ENCODE peak calls at places on chromosomes 3 and 15, in five cellular contexts. One of them, this sample, is unnamed.
A peak's percentile ranks its signal among the peaks of the same experiment; 100 is the strongest.

GRCh38 chr15:33580526-33580925 is 269.8 kb downstream of the RYR3 start:
- DNase-seq in sigmoid colon: no peak
- DNase-seq in endothelial cell of umbilical vein: no peak
- DNase-seq in fibroblast of mammary gland: peak; percentile 58
- DNase-seq in right lobe of liver: no peak
- DNase-seq in this sample: no peak

GRCh38 chr3:64674591-64675076 is 13.2 kb downstream of the ADAMTS9 start:
- DNase-seq in sigmoid colon: no peak
- DNase-seq in endothelial cell of umbilical vein: no peak
- DNase-seq in fibroblast of mammary gland: no peak
- DNase-seq in right lobe of liver: no peak
- DNase-seq in this sample: no peak

GRCh38 chr3:69330891-69331400 is 54.9 kb downstream of the FRMD4B start:
- DNase-seq in sigmoid colon: no peak
- DNase-seq in endothelial cell of umbilical vein: peak; percentile 84
- DNase-seq in fibroblast of mammary gland: no peak
- DNase-seq in right lobe of liver: no peak
- DNase-seq in this sample: no peak

GRCh38 chr3:147680820-147681488 is 271.8 kb downstream of the ZIC1 start:
- DNase-seq in sigmoid colon: no peak
- DNase-seq in endothelial cell of umbilical vein: no peak
- DNase-seq in fibroblast of mammary gland: no peak
- DNase-seq in right lobe of liver: no peak
- DNase-seq in this sample: no peak

GRCh38 chr3:45244356-45244755 is 18.3 kb upstream of the TMEM158 start:
- DNase-seq in sigmoid colon: no peak
- DNase-seq in endothelial cell of umbilical vein: no peak
- DNase-seq in fibroblast of mammary gland: no peak
- DNase-seq in right lobe of liver: no peak
- DNase-seq in this sample: no peak

GRCh38 chr15:48680841-48681240 is 35.3 kb upstream of the FBN1 start:
- DNase-seq in sigmoid colon: no peak
- DNase-seq in endothelial cell of umbilical vein: no peak
- DNase-seq in fibroblast of mammary gland: peak; percentile 96
- DNase-seq in right lobe of liver: no peak
- DNase-seq in this sample: no peak

GRCh38 chr3:150762662-150763121 is 277 bp downstream of the SIAH2 start:
- DNase-seq in sigmoid colon: no peak
- DNase-seq in endothelial cell of umbilical vein: no peak
- DNase-seq in fibroblast of mammary gland: no peak
- DNase-seq in right lobe of liver: peak; percentile 60
- DNase-seq in this sample: no peak

GRCh38 chr3:12832350-12833225 is 8.8 kb downstream of the RPL32 start:
- DNase-seq in sigmoid colon: no peak
- DNase-seq in endothelial cell of umbilical vein: no peak
- DNase-seq in fibroblast of mammary gland: no peak
- DNase-seq in right lobe of liver: no peak
- DNase-seq in this sample: no peak

GRCh38 chr3:194621947-194622346 is 11.3 kb downstream of the TMEM44 start:
- DNase-seq in sigmoid colon: no peak
- DNase-seq in endothelial cell of umbilical vein: no peak
- DNase-seq in fibroblast of mammary gland: no peak
- DNase-seq in right lobe of liver: no peak
- DNase-seq in this sample: no peak

GRCh38 chr15:63146684-63147083 is 10.6 kb downstream of the RPS27L start:
- DNase-seq in sigmoid colon: no peak
- DNase-seq in endothelial cell of umbilical vein: peak; percentile 32
- DNase-seq in fibroblast of mammary gland: peak; percentile 33
- DNase-seq in right lobe of liver: no peak
- DNase-seq in this sample: no peak

GRCh38 chr3:152258448-152259302 is 10.1 kb upstream of the MBNL1 start:
- DNase-seq in sigmoid colon: peak; percentile 85
- DNase-seq in endothelial cell of umbilical vein: peak; percentile 88
- DNase-seq in fibroblast of mammary gland: peak; percentile 99
- DNase-seq in right lobe of liver: peak; percentile 77
- DNase-seq in this sample: no peak

GRCh38 chr15:68618339-68619302 is 39.8 kb downstream of the CORO2B start:
- DNase-seq in sigmoid colon: no peak
- DNase-seq in endothelial cell of umbilical vein: peak; percentile 77
- DNase-seq in fibroblast of mammary gland: peak; percentile 57
- DNase-seq in right lobe of liver: no peak
- DNase-seq in this sample: no peak

GRCh38 chr15:63551400-63551799 is 45.8 kb upstream of the FBXL22 start:
- DNase-seq in sigmoid colon: no peak
- DNase-seq in endothelial cell of umbilical vein: peak; percentile 43
- DNase-seq in fibroblast of mammary gland: peak; percentile 72
- DNase-seq in right lobe of liver: no peak
- DNase-seq in this sample: no peak

GRCh38 chr15:69443032-69443611 is 9.5 kb upstream of the RPLP1 start:
- DNase-seq in sigmoid colon: no peak
- DNase-seq in endothelial cell of umbilical vein: no peak
- DNase-seq in fibroblast of mammary gland: no peak
- DNase-seq in right lobe of liver: no peak
- DNase-seq in this sample: no peak

GRCh38 chr3:186365202-186365974 is 3.4 kb upstream of the DGKG start:
- DNase-seq in sigmoid colon: peak; percentile 76
- DNase-seq in endothelial cell of umbilical vein: no peak
- DNase-seq in fibroblast of mammary gland: peak; percentile 62
- DNase-seq in right lobe of liver: no peak
- DNase-seq in this sample: no peak

GRCh38 chr15:39744334-39745103 is 38.1 kb downstream of the FSIP1 start:
- DNase-seq in sigmoid colon: no peak
- DNase-seq in endothelial cell of umbilical vein: no peak
- DNase-seq in fibroblast of mammary gland: no peak
- DNase-seq in right lobe of liver: no peak
- DNase-seq in this sample: no peak

GRCh38 chr15:101122266-101122665 is 129.6 kb downstream of the CHSY1 start:
- DNase-seq in sigmoid colon: no peak
- DNase-seq in endothelial cell of umbilical vein: no peak
- DNase-seq in fibroblast of mammary gland: no peak
- DNase-seq in right lobe of liver: no peak
- DNase-seq in this sample: no peak

GRCh38 chr3:17795280-17795679 is 52.8 kb upstream of the TBC1D5 start:
- DNase-seq in sigmoid colon: no peak
- DNase-seq in endothelial cell of umbilical vein: no peak
- DNase-seq in fibroblast of mammary gland: no peak
- DNase-seq in right lobe of liver: no peak
- DNase-seq in this sample: no peak

GRCh38 chr15:70214941-70215635 is 117.4 kb upstream of the TLE3 start:
- DNase-seq in sigmoid colon: no peak
- DNase-seq in endothelial cell of umbilical vein: no peak
- DNase-seq in fibroblast of mammary gland: no peak
- DNase-seq in right lobe of liver: no peak
- DNase-seq in this sample: no peak

GRCh38 chr15:40313531-40314398 is 6.0 kb upstream of the PLCB2 start:
- DNase-seq in sigmoid colon: peak; percentile 74
- DNase-seq in endothelial cell of umbilical vein: peak; percentile 43
- DNase-seq in fibroblast of mammary gland: no peak
- DNase-seq in right lobe of liver: peak; percentile 50
- DNase-seq in this sample: no peak

GRCh38 chr3:4656059-4656458 is 162.9 kb downstream of the ITPR1 start:
- DNase-seq in sigmoid colon: peak; percentile 75
- DNase-seq in endothelial cell of umbilical vein: peak; percentile 81
- DNase-seq in fibroblast of mammary gland: peak; percentile 76
- DNase-seq in right lobe of liver: peak; percentile 63
- DNase-seq in this sample: peak; percentile 35

GRCh38 chr3:142154186-142154585 is 4.8 kb upstream of the TFDP2 start:
- DNase-seq in sigmoid colon: no peak
- DNase-seq in endothelial cell of umbilical vein: no peak
- DNase-seq in fibroblast of mammary gland: no peak
- DNase-seq in right lobe of liver: no peak
- DNase-seq in this sample: no peak

GRCh38 chr3:78660958-78661357 is 1106.8 kb downstream of the ROBO1 start:
- DNase-seq in sigmoid colon: no peak
- DNase-seq in endothelial cell of umbilical vein: no peak
- DNase-seq in fibroblast of mammary gland: peak; percentile 38
- DNase-seq in right lobe of liver: no peak
- DNase-seq in this sample: no peak

GRCh38 chr3:4974154-4974553 is 5.1 kb upstream of the BHLHE40 start:
- DNase-seq in sigmoid colon: no peak
- DNase-seq in endothelial cell of umbilical vein: no peak
- DNase-seq in fibroblast of mammary gland: no peak
- DNase-seq in right lobe of liver: no peak
- DNase-seq in this sample: no peak

GRCh38 chr3:26281284-26281977 is 341.1 kb upstream of the LRRC3B start:
- DNase-seq in sigmoid colon: no peak
- DNase-seq in endothelial cell of umbilical vein: no peak
- DNase-seq in fibroblast of mammary gland: no peak
- DNase-seq in right lobe of liver: no peak
- DNase-seq in this sample: no peak

GRCh38 chr3:104273046-104273649 is 1093.6 kb upstream of the ALCAM start:
- DNase-seq in sigmoid colon: no peak
- DNase-seq in endothelial cell of umbilical vein: peak; percentile 34
- DNase-seq in fibroblast of mammary gland: peak; percentile 51
- DNase-seq in right lobe of liver: no peak
- DNase-seq in this sample: no peak

GRCh38 chr3:14678015-14678503 is 3.1 kb downstream of the C3orf20 start:
- DNase-seq in sigmoid colon: no peak
- DNase-seq in endothelial cell of umbilical vein: no peak
- DNase-seq in fibroblast of mammary gland: no peak
- DNase-seq in right lobe of liver: peak; percentile 67
- DNase-seq in this sample: no peak

GRCh38 chr15:68843425-68844311 is 23.0 kb upstream of the ANP32A start:
- DNase-seq in sigmoid colon: no peak
- DNase-seq in endothelial cell of umbilical vein: peak; percentile 50
- DNase-seq in fibroblast of mammary gland: peak; percentile 3
- DNase-seq in right lobe of liver: no peak
- DNase-seq in this sample: no peak

GRCh38 chr3:63967675-63968611 is 55.4 kb downstream of the PSMD6 start:
- DNase-seq in sigmoid colon: peak; percentile 74
- DNase-seq in endothelial cell of umbilical vein: peak; percentile 49
- DNase-seq in fibroblast of mammary gland: peak; percentile 48
- DNase-seq in right lobe of liver: peak; percentile 76
- DNase-seq in this sample: no peak

GRCh38 chr15:50953302-50953701 is 44.8 kb downstream of the AP4E1 start:
- DNase-seq in sigmoid colon: no peak
- DNase-seq in endothelial cell of umbilical vein: no peak
- DNase-seq in fibroblast of mammary gland: peak; percentile 43
- DNase-seq in right lobe of liver: no peak
- DNase-seq in this sample: no peak

GRCh38 chr3:10883478-10884234 is 67.6 kb downstream of the SLC6A11 start:
- DNase-seq in sigmoid colon: no peak
- DNase-seq in endothelial cell of umbilical vein: peak; percentile 6
- DNase-seq in fibroblast of mammary gland: peak; percentile 2
- DNase-seq in right lobe of liver: no peak
- DNase-seq in this sample: no peak

DNA sequence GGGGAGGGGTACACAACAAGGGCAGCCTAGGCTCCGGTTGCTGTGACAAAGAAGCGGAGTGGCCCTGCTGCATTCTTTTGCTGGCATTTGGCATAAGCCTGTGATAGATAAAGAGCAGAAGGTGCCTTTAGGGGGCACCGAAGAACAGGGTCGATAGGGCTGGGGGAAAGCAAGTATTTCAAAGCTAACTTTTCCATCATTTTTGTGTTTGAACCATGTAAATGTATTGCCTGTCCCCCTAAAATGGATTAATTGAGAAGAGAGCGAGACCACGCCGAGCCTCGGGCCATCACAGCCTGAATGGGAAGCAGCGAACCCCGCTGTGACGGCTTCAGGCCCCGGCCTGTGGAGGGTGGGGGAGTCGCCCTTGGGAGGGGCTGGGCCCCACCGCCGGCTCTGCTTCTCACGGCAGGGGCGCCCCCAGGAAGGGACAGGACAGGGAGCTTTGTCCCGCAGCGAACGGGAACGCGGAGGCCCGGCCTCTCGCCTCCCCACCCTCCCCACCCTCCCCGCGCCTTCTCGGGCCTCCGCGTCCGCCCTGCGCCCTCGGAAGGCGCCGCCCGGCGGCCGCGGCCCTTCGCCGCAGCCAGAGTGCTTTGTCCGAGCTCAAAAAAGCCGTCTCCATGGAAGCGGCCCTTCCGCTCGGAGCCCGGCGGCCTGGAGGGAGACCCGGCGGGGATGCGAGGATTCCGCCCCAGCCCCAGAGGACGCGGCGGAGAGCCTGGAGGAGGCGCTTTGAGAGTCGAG is 32.4 kb upstream of the ALDH1L1 start:
- DNase-seq in sigmoid colon: peak; percentile 72
- DNase-seq in endothelial cell of umbilical vein: peak; percentile 47
- DNase-seq in fibroblast of mammary gland: peak; percentile 51
- DNase-seq in right lobe of liver: peak; percentile 67
- DNase-seq in this sample: peak; percentile 44
- TF ChIP-seq CTCF in sigmoid colon: peak; percentile 55
- TF ChIP-seq CTCF in endothelial cell of umbilical vein: peak; percentile 61
- TF ChIP-seq CTCF in fibroblast of mammary gland: no peak
- TF ChIP-seq CTCF in right lobe of liver: no peak
- TF ChIP-seq CTCF in this sample: no peak

GRCh38 chr3:146505496-146505895 is 36.1 kb upstream of the PLSCR2 start:
- DNase-seq in sigmoid colon: no peak
- DNase-seq in endothelial cell of umbilical vein: peak; percentile 80
- DNase-seq in fibroblast of mammary gland: peak; percentile 47
- DNase-seq in right lobe of liver: no peak
- DNase-seq in this sample: no peak

GRCh38 chr3:146501752-146502151 is 32.4 kb upstream of the PLSCR2 start:
- DNase-seq in sigmoid colon: no peak
- DNase-seq in endothelial cell of umbilical vein: no peak
- DNase-seq in fibroblast of mammary gland: no peak
- DNase-seq in right lobe of liver: no peak
- DNase-seq in this sample: no peak

GRCh38 chr3:146502887-146503458 is 33.6 kb upstream of the PLSCR2 start:
- DNase-seq in sigmoid colon: no peak
- DNase-seq in endothelial cell of umbilical vein: no peak
- DNase-seq in fibroblast of mammary gland: peak; percentile 55
- DNase-seq in right lobe of liver: no peak
- DNase-seq in this sample: no peak

GRCh38 chr3:146504546-146505197 is 35.3 kb upstream of the PLSCR2 start:
- DNase-seq in sigmoid colon: no peak
- DNase-seq in endothelial cell of umbilical vein: peak; percentile 49
- DNase-seq in fibroblast of mammary gland: no peak
- DNase-seq in right lobe of liver: no peak
- DNase-seq in this sample: no peak

GRCh38 chr3:146503459-146504202 is 34.3 kb upstream of the PLSCR2 start:
- DNase-seq in sigmoid colon: no peak
- DNase-seq in endothelial cell of umbilical vein: peak; percentile 45
- DNase-seq in fibroblast of mammary gland: peak; percentile 97
- DNase-seq in right lobe of liver: no peak
- DNase-seq in this sample: no peak
- TF ChIP-seq CTCF in sigmoid colon: no peak
- TF ChIP-seq CTCF in endothelial cell of umbilical vein: no peak
- TF ChIP-seq CTCF in fibroblast of mammary gland: no peak
- TF ChIP-seq CTCF in right lobe of liver: no peak
- TF ChIP-seq CTCF in this sample: no peak

DNA sequence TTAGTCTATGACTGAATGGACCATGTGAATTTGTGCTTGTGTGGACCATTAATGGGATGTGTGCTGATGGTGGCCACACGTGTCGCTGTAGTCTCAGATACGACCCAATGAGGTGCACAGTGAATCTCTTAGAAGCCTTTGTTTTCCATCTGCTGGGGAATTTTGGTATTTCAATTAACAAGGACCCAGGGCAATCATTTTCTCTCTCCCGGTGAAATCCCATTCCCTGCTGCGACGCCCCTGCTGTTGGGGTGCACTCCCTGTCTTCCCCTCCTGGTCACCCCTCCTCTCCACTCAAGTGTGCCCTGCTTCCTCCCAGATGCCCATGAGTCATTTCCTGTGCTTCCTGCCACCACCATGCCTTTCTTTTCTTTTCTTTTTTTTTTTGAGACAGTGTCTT is 32.7 kb downstream of the EBLN2 start:
- DNase-seq in sigmoid colon: no peak
- DNase-seq in endothelial cell of umbilical vein: peak; percentile 17
- DNase-seq in fibroblast of mammary gland: no peak
- DNase-seq in right lobe of liver: no peak
- DNase-seq in this sample: no peak
- TF ChIP-seq CTCF in sigmoid colon: no peak
- TF ChIP-seq CTCF in endothelial cell of umbilical vein: no peak
- TF ChIP-seq CTCF in fibroblast of mammary gland: no peak
- TF ChIP-seq CTCF in right lobe of liver: no peak
- TF ChIP-seq CTCF in this sample: no peak

GRCh38 chr3:80526153-80526552 is 758.4 kb upstream of the ROBO1 start:
- DNase-seq in sigmoid colon: no peak
- DNase-seq in endothelial cell of umbilical vein: no peak
- DNase-seq in fibroblast of mammary gland: no peak
- DNase-seq in right lobe of liver: no peak
- DNase-seq in this sample: no peak
- TF ChIP-seq CTCF in sigmoid colon: no peak
- TF ChIP-seq CTCF in endothelial cell of umbilical vein: no peak
- TF ChIP-seq CTCF in fibroblast of mammary gland: no peak
- TF ChIP-seq CTCF in right lobe of liver: no peak
- TF ChIP-seq CTCF in this sample: no peak